ENCODE peak calls at places on chromosomes 11 and 22, in nine cellular contexts. U is right atrium auricular region; V is CD8-positive, alpha-beta T cell; P is breast epithelium; T is upper lobe of right lung; J is uterus; F is brain microvascular endothelial cell; L is H9; I is adrenal gland. D is an unnamed sample.

GRCh38 chr11:116849060-116849459 is 11.6 kb upstream of the APOA1 start:
- DNase-seq in U (no peak), V (no peak), P (no peak), T (no peak), J (no peak), F (no peak), L (no peak), I (no peak), D (no peak)

GRCh38 chr11:96079691-96080090 is 155.8 kb upstream of the MTMR2 start:
- DNase-seq in U (no peak), V (no peak), P (no peak), T (no peak), J (no peak), F (no peak), L (no peak), I (no peak), D (no peak)

GRCh38 chr22:50547231-50547851 is 1.6 kb downstream of the KLHDC7B start:
- DNase-seq in U (no peak), V (no peak), P (no peak), T (peak), J (no peak), F (no peak), L (no peak), I (no peak), D (no peak)

GRCh38 chr22:42644422-42645340 is 4.3 kb upstream of the ATP5MGL start:
- DNase-seq in U (peak), V (no peak), P (no peak), T (peak), J (peak), F (no peak), L (peak), I (peak), D (no peak)

GRCh38 chr11:85590848-85591483 is 36.2 kb downstream of the DLG2 start:
- DNase-seq in U (no peak), V (no peak), P (no peak), T (no peak), J (no peak), F (peak), L (no peak), I (no peak), D (no peak)

GRCh38 chr22:50215297-50216049 is 14.7 kb downstream of the SELENOO start:
- DNase-seq in U (no peak), V (no peak), P (no peak), T (no peak), J (peak), F (no peak), L (no peak), I (no peak), D (no peak)

GRCh38 chr11:3107608-3108182 is 50.5 kb upstream of the CARS1 start:
- DNase-seq in U (no peak), V (no peak), P (peak), T (peak), J (peak), F (no peak), L (peak), I (no peak), D (no peak)

GRCh38 chr11:132640952-132641351 is 891.3 kb downstream of the OPCML start:
- DNase-seq in U (no peak), V (no peak), P (no peak), T (no peak), J (no peak), F (no peak), L (no peak), I (no peak), D (no peak)

GRCh38 chr22:30875481-30876215 is 92.9 kb downstream of the MORC2 start:
- DNase-seq in U (no peak), V (no peak), P (peak), T (peak), J (no peak), F (no peak), L (no peak), I (peak), D (no peak)

GRCh38 chr11:95354304-95354703 is 123.3 kb upstream of the SESN3 start:
- DNase-seq in U (no peak), V (no peak), P (no peak), T (no peak), J (no peak), F (no peak), L (no peak), I (no peak), D (no peak)

GRCh38 chr22:46742576-46743221 is 4.6 kb upstream of the CERK start:
- DNase-seq in U (no peak), V (no peak), P (no peak), T (no peak), J (no peak), F (no peak), L (no peak), I (no peak), D (no peak)

GRCh38 chr11:124150684-124151083 is 32.5 kb upstream of the OR10D3 start:
- DNase-seq in U (no peak), V (no peak), P (no peak), T (no peak), J (no peak), F (no peak), L (no peak), I (no peak), D (no peak)

GRCh38 chr11:34443136-34443535 is 4.4 kb downstream of the CAT start:
- DNase-seq in U (no peak), V (no peak), P (no peak), T (no peak), J (no peak), F (no peak), L (no peak), I (no peak), D (no peak)
- TF ChIP-seq CTCF in U (no peak), V (no peak), P (no peak), T (no peak), J (no peak), F (no peak), L (no peak), I (no peak), D (no peak)

GRCh38 chr11:122788781-122789535 is 49.3 kb upstream of the CRTAM start:
- DNase-seq in U (no peak), V (no peak), P (no peak), T (no peak), J (no peak), F (no peak), L (no peak), I (no peak), D (no peak)
- H3K27ac ChIP-seq in U (no peak), V (no peak), P (no peak), T (no peak), J (no peak), F (no peak), L (no peak), I (no peak), D (no peak)

DNA sequence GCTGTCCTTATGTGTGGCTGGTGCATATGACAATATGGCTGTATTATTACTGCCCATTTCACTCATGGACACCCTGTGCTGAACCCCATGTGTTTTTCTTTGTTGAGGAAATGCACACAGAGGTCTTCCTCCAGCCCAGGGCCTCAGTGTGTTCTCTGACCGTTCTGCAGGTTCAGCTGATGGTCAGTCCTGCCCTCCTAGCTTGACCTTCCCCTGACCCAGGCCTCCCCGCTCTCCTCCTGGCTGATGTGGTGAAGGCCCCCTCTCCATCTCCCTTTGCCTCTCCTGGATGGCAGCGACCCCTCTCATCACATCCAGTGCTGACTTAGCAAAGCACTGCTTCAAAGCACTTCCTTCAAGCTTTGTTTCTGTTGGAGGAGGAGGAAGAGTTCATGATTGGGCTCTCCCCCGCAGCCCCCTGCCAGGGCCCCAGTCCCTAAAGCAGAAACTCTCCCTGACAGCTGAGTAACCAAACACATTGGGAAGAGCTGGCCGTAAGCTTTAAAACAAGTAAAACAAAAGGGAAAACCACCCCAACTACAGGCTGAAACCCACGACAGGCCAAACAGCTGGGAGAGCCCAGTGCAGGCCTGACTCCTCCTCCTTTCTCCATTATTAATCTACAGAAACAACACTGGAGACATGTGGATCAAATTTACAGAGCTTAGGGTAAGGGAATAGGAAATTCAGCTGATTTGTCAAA is 101.3 kb downstream of the NAT10 start:
- DNase-seq in U (no peak), V (no peak), P (no peak), T (no peak), J (no peak), F (no peak), L (no peak), I (no peak), D (no peak)
- TF ChIP-seq CTCF in U (no peak), V (no peak), P (no peak), T (no peak), J (no peak), F (no peak), L (no peak), I (no peak), D (no peak)

GRCh38 chr22:45516163-45516562 is 13.5 kb downstream of the FBLN1 start:
- DNase-seq in U (no peak), V (no peak), P (no peak), T (no peak), J (no peak), F (peak), L (no peak), I (no peak), D (no peak)
- H3K27ac ChIP-seq in U (no peak), V (no peak), P (no peak), T (no peak), J (peak), F (no peak), L (no peak), I (no peak), D (peak)

DNA sequence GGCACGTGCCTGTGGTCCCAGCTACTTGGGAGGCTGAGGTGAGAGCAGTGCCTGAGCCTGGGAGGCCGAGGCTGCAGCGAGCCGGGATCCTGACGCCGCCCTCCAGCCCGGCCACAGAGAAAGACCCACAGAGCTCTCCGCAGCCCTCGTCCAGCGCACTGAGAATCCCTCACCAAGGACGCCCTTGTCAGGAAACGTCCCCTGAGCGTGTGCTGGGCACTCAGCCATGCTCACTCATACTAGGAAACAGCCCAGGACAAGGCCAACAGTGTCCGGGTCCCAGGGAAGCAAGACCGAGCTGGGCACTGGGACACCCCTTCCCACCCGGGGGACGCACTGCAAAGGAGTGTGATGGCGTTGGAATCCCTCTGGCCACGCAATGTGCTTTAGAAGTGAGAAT is 14.5 kb downstream of the DEAF1 start:
- DNase-seq in U (no peak), V (no peak), P (no peak), T (no peak), J (no peak), F (no peak), L (no peak), I (peak), D (no peak)
- TF ChIP-seq CTCF in U (no peak), V (no peak), P (no peak), T (no peak), J (no peak), F (no peak), L (no peak), I (no peak), D (no peak)